ENCODE peak calls at places on chromosomes 4 and X, in eight cellular contexts. One of them, this sample, is unnamed.

GRCh38 chr4:98939892-98940298 is 11.0 kb upstream of the EIF4E start:
- DNase-seq in substantia nigra: no peak
- DNase-seq in T-helper 2 cell: no peak
- DNase-seq in AG09309: no peak
- DNase-seq in stimulated activated naive CD8-positive, alpha-beta T cell treated with anti-CD3 and anti-CD28 coated beads, Interleukin-15, Interleukin-2, amounts not matched to agents 100 U/mL and 50 U/mL, for 24 hours: no peak
- DNase-seq in IMR-90: peak
- DNase-seq in frontal cortex: no peak
- DNase-seq in AG04449: no peak
- DNase-seq in this sample: no peak

GRCh38 chrX:100208076-100208475 is 202.0 kb downstream of the PCDH19 start:
- DNase-seq in AG04449: no peak
- DNase-seq in IMR-90: no peak
- DNase-seq in T-helper 2 cell: no peak
- DNase-seq in frontal cortex: no peak
- DNase-seq in substantia nigra: no peak
- DNase-seq in AG09309: no peak
- DNase-seq in stimulated activated naive CD8-positive, alpha-beta T cell treated with anti-CD3 and anti-CD28 coated beads, Interleukin-15, Interleukin-2, amounts not matched to agents 100 U/mL and 50 U/mL, for 24 hours: no peak
- DNase-seq in this sample: no peak

GRCh38 chr4:84583871-84584373 is 995 bp downstream of the CDS1 start:
- DNase-seq in stimulated activated naive CD8-positive, alpha-beta T cell treated with anti-CD3 and anti-CD28 coated beads, Interleukin-15, Interleukin-2, amounts not matched to agents 100 U/mL and 50 U/mL, for 24 hours: no peak
- DNase-seq in T-helper 2 cell: no peak
- DNase-seq in IMR-90: no peak
- DNase-seq in frontal cortex: peak
- DNase-seq in substantia nigra: no peak
- DNase-seq in AG04449: no peak
- DNase-seq in AG09309: no peak
- DNase-seq in this sample: no peak

GRCh38 chrX:104112326-104112951 is at the start of gene ZCCHC18:
- DNase-seq in IMR-90: peak
- DNase-seq in substantia nigra: peak
- DNase-seq in AG09309: no peak
- DNase-seq in frontal cortex: peak
- DNase-seq in stimulated activated naive CD8-positive, alpha-beta T cell treated with anti-CD3 and anti-CD28 coated beads, Interleukin-15, Interleukin-2, amounts not matched to agents 100 U/mL and 50 U/mL, for 24 hours: peak
- DNase-seq in T-helper 2 cell: peak
- DNase-seq in AG04449: no peak
- DNase-seq in this sample: peak

GRCh38 chrX:31606796-31607195 is 535.0 kb upstream of the FTHL17 start:
- DNase-seq in IMR-90: no peak
- DNase-seq in frontal cortex: no peak
- DNase-seq in T-helper 2 cell: no peak
- DNase-seq in stimulated activated naive CD8-positive, alpha-beta T cell treated with anti-CD3 and anti-CD28 coated beads, Interleukin-15, Interleukin-2, amounts not matched to agents 100 U/mL and 50 U/mL, for 24 hours: no peak
- DNase-seq in AG04449: no peak
- DNase-seq in AG09309: no peak
- DNase-seq in substantia nigra: no peak
- DNase-seq in this sample: no peak

GRCh38 chrX:3393168-3393567 is 46.7 kb upstream of the MXRA5 start:
- DNase-seq in AG09309: no peak
- DNase-seq in stimulated activated naive CD8-positive, alpha-beta T cell treated with anti-CD3 and anti-CD28 coated beads, Interleukin-15, Interleukin-2, amounts not matched to agents 100 U/mL and 50 U/mL, for 24 hours: no peak
- DNase-seq in T-helper 2 cell: no peak
- DNase-seq in frontal cortex: no peak
- DNase-seq in AG04449: no peak
- DNase-seq in IMR-90: no peak
- DNase-seq in substantia nigra: no peak
- DNase-seq in this sample: no peak

GRCh38 chr4:1010522-1011021 is 854 bp upstream of the FGFRL1 start:
- DNase-seq in AG09309: peak
- DNase-seq in T-helper 2 cell: peak
- DNase-seq in IMR-90: peak
- DNase-seq in frontal cortex: no peak
- DNase-seq in AG04449: peak
- DNase-seq in substantia nigra: no peak
- DNase-seq in stimulated activated naive CD8-positive, alpha-beta T cell treated with anti-CD3 and anti-CD28 coated beads, Interleukin-15, Interleukin-2, amounts not matched to agents 100 U/mL and 50 U/mL, for 24 hours: peak
- DNase-seq in this sample: peak

GRCh38 chr4:86014599-86014998 is 345.3 kb downstream of the MAPK10 start:
- DNase-seq in T-helper 2 cell: no peak
- DNase-seq in stimulated activated naive CD8-positive, alpha-beta T cell treated with anti-CD3 and anti-CD28 coated beads, Interleukin-15, Interleukin-2, amounts not matched to agents 100 U/mL and 50 U/mL, for 24 hours: no peak
- DNase-seq in IMR-90: no peak
- DNase-seq in AG09309: no peak
- DNase-seq in AG04449: no peak
- DNase-seq in frontal cortex: no peak
- DNase-seq in substantia nigra: no peak
- DNase-seq in this sample: no peak